ENCODE peak calls at places on chromosomes 12 and 14, in four cellular contexts. B is left ventricle myocardium inferior; W is activated CD4-positive, alpha-beta T cell treated with anti-CD3 and anti-CD28 coated beads for 36 hours; U is MCF 10A. P is an unnamed sample.

GRCh38 chr12:80442426-80443222 is 1.4 kb upstream of the PTPRQ start:
- DNase-seq in B (no peak), W (no peak), U (no peak), P (peak; percentile 47)

GRCh38 chr14:68939893-68940613 is 39.0 kb downstream of the ACTN1 start:
- DNase-seq in B (peak; percentile 80), W (no peak), U (peak; percentile 94), P (peak; percentile 70)

GRCh38 chr12:122422769-122423257 is 344 bp upstream of the CLIP1 start:
- DNase-seq in B (peak; percentile 15), W (peak; percentile 75), U (peak; percentile 70), P (no peak)

GRCh38 chr12:81332054-81332453 is 254.2 kb downstream of the ACSS3 start:
- DNase-seq in B (no peak), W (no peak), U (no peak), P (no peak)

GRCh38 chr12:110546339-110546738 is 36.8 kb downstream of the PPTC7 start:
- DNase-seq in B (no peak), W (no peak), U (peak; percentile 91), P (peak; percentile 67)

GRCh38 chr12:118302053-118302452 is 70.7 kb downstream of the TAOK3 start:
- DNase-seq in B (no peak), W (no peak), U (peak; percentile 85), P (peak; percentile 44)

GRCh38 chr12:127362121-127362520 is 904.8 kb upstream of the TMEM132C start:
- DNase-seq in B (no peak), W (no peak), U (no peak), P (no peak)

GRCh38 chr12:119544780-119545625 is 48.6 kb upstream of the TMEM233 start:
- DNase-seq in B (peak; percentile 25), W (peak; percentile 72), U (peak; percentile 70), P (peak; percentile 84)

GRCh38 chr14:103346286-103346685 is 12.2 kb downstream of the EIF5 start:
- DNase-seq in B (no peak), W (no peak), U (no peak), P (no peak)

GRCh38 chr12:116592116-116592637 is 33.0 kb downstream of the MAP1LC3B2 start:
- DNase-seq in B (peak; percentile 25), W (no peak), U (no peak), P (no peak)

GRCh38 chr14:40762685-40763084 is 844.0 kb upstream of the LRFN5 start:
- DNase-seq in B (no peak), W (no peak), U (peak; percentile 1), P (no peak)

GRCh38 chr12:129870146-129870545 is 33.7 kb downstream of the TMEM132D start:
- DNase-seq in B (no peak), W (no peak), U (no peak), P (no peak)

GRCh38 chr12:38664661-38665269 is 240.6 kb downstream of the CPNE8 start:
- DNase-seq in B (no peak), W (peak; percentile 6), U (peak; percentile 58), P (peak; percentile 5)

GRCh38 chr14:37695836-37696235 is 100.4 kb downstream of the TTC6 start:
- DNase-seq in B (no peak), W (no peak), U (no peak), P (no peak)

GRCh38 chr12:116720129-116720528 is 17.7 kb downstream of the SPRING1 start:
- DNase-seq in B (no peak), W (no peak), U (no peak), P (no peak)

GRCh38 chr12:726281-727140 is 25.9 kb upstream of the WNK1 start:
- DNase-seq in B (no peak), W (peak; percentile 23), U (peak; percentile 58), P (peak; percentile 39)

GRCh38 chr14:95500201-95500681 is 16.2 kb downstream of the SYNE3 start:
- DNase-seq in B (no peak), W (no peak), U (no peak), P (no peak)

GRCh38 chr12:43676183-43676813 is 82.3 kb downstream of the PUS7L start:
- DNase-seq in B (no peak), W (peak; percentile 42), U (peak; percentile 59), P (no peak)

GRCh38 chr14:103401223-103402214 is 16.3 kb downstream of the MARK3 start:
- DNase-seq in B (no peak), W (peak; percentile 43), U (peak; percentile 45), P (peak; percentile 45)

GRCh38 chr14:72745991-72746980 is 147.6 kb downstream of the DPF3 start:
- DNase-seq in B (no peak), W (no peak), U (peak; percentile 61), P (peak; percentile 19)

GRCh38 chr14:51242545-51243490 is 2.8 kb downstream of the TMX1 start:
- DNase-seq in B (no peak), W (peak; percentile 9), U (no peak), P (no peak)

GRCh38 chr12:74537126-74537706 is 419 bp upstream of the ATXN7L3B start:
- DNase-seq in B (no peak), W (no peak), U (peak; percentile 60), P (peak; percentile 55)

GRCh38 chr12:3314306-3314663 is 176.7 kb upstream of the PRMT8 start:
- DNase-seq in B (no peak), W (no peak), U (no peak), P (no peak)

GRCh38 chr14:90461425-90461824 is 64.6 kb downstream of the CALM1 start:
- DNase-seq in B (no peak), W (no peak), U (peak; percentile 15), P (no peak)

GRCh38 chr12:13135336-13136178 is 32.1 kb upstream of the GSG1 start:
- DNase-seq in B (no peak), W (no peak), U (peak; percentile 94), P (peak; percentile 96)

GRCh38 chr12:10641735-10642500 is 28.5 kb upstream of the MAGOHB start:
- DNase-seq in B (no peak), W (no peak), U (peak; percentile 20), P (peak; percentile 13)

GRCh38 chr14:24289649-24290283 is 9.8 kb downstream of the DHRS1 start:
- DNase-seq in B (no peak), W (peak; percentile 88), U (no peak), P (no peak)

GRCh38 chr12:51368640-51369517 is 22.3 kb downstream of the GALNT6 start:
- DNase-seq in B (no peak), W (peak; percentile 94), U (no peak), P (no peak)